ENCODE peak calls at places on chromosomes 4 and X, in six cellular contexts. S, T, Z, A, J and D are unnamed samples.

GRCh38 chr4:57191523-57192034 is 81.4 kb upstream of the IGFBP7 start:
- DNase-seq in S (no peak), T (no peak), Z (peak), A (no peak), J (no peak), D (peak)

GRCh38 chr4:155403886-155404285 is 27.1 kb upstream of the MAP9 start:
- DNase-seq in S (no peak), T (no peak), Z (no peak), A (no peak), J (peak), D (no peak)

GRCh38 chr4:173489514-173489913 is 40.5 kb downstream of the HAND2 start:
- DNase-seq in S (no peak), T (no peak), Z (no peak), A (no peak), J (no peak), D (peak)

GRCh38 chrX:63508668-63509067 is 157.5 kb upstream of the SPIN4 start:
- DNase-seq in S (no peak), T (no peak), Z (no peak), A (no peak), J (no peak), D (no peak)

GRCh38 chr4:16783119-16783518 is 115.3 kb downstream of the LDB2 start:
- DNase-seq in S (no peak), T (no peak), Z (peak), A (no peak), J (no peak), D (peak)

GRCh38 chr4:184647391-184648101 is 1.7 kb downstream of the CASP3 start:
- DNase-seq in S (no peak), T (no peak), Z (no peak), A (no peak), J (no peak), D (no peak)

GRCh38 chr4:21948347-21949072 is at the start of gene KCNIP4:
- DNase-seq in S (no peak), T (no peak), Z (peak), A (no peak), J (no peak), D (no peak)

GRCh38 chrX:73068467-73069364 is 10.6 kb downstream of the PABPC1L2A start:
- DNase-seq in S (no peak), T (no peak), Z (no peak), A (no peak), J (no peak), D (no peak)

GRCh38 chr4:138243369-138243768 is 1.2 kb upstream of the SLC7A11 start:
- DNase-seq in S (no peak), T (peak), Z (no peak), A (no peak), J (no peak), D (no peak)

GRCh38 chr4:43331226-43332078 is 438.9 kb downstream of the GRXCR1 start:
- DNase-seq in S (no peak), T (peak), Z (no peak), A (no peak), J (no peak), D (no peak)

GRCh38 chrX:48782795-48783194 is 3.6 kb upstream of the GATA1 start:
- DNase-seq in S (no peak), T (no peak), Z (no peak), A (no peak), J (no peak), D (no peak)

GRCh38 chrX:39452404-39452803 is 645.4 kb downstream of the BCOR start:
- DNase-seq in S (no peak), T (no peak), Z (no peak), A (no peak), J (no peak), D (no peak)

GRCh38 chr4:83328486-83328885 is 6.2 kb downstream of the HPSE start:
- DNase-seq in S (no peak), T (no peak), Z (peak), A (no peak), J (no peak), D (no peak)

GRCh38 chrX:100850317-100850716 is 23.8 kb downstream of the NOX1 start:
- DNase-seq in S (no peak), T (no peak), Z (no peak), A (no peak), J (no peak), D (no peak)

GRCh38 chr4:67198757-67199156 is 346.5 kb downstream of the CENPC start:
- DNase-seq in S (peak), T (peak), Z (no peak), A (no peak), J (no peak), D (no peak)

GRCh38 chr4:132056466-132056865 is 1092.6 kb upstream of the PCDH10 start:
- DNase-seq in S (no peak), T (no peak), Z (no peak), A (no peak), J (no peak), D (no peak)

GRCh38 chrX:133094098-133094731 is 2.7 kb downstream of the USP26 start:
- DNase-seq in S (no peak), T (no peak), Z (no peak), A (no peak), J (no peak), D (no peak)

GRCh38 chr4:145618210-145618911 is 824 bp upstream of the MMAA start:
- DNase-seq in S (no peak), T (no peak), Z (no peak), A (no peak), J (no peak), D (no peak)

GRCh38 chr4:137881641-137882040 is 349.3 kb upstream of the PCDH18 start:
- DNase-seq in S (no peak), T (no peak), Z (no peak), A (no peak), J (no peak), D (no peak)

GRCh38 chr4:102299708-102300107 is 45.6 kb downstream of the SLC39A8 start:
- DNase-seq in S (peak), T (peak), Z (peak), A (peak), J (no peak), D (peak)

GRCh38 chrX:54223581-54223980 is 40.5 kb upstream of the FAM120C start:
- DNase-seq in S (no peak), T (no peak), Z (peak), A (no peak), J (no peak), D (no peak)

GRCh38 chr4:95531141-95531540 is 17.6 kb downstream of the UNC5C start:
- DNase-seq in S (no peak), T (no peak), Z (peak), A (no peak), J (peak), D (no peak)

GRCh38 chrX:107659768-107660167 is 31.5 kb downstream of the PRPS1 start:
- DNase-seq in S (peak), T (peak), Z (no peak), A (peak), J (peak), D (no peak)

GRCh38 chr4:137427411-137427810 is 104.9 kb downstream of the PCDH18 start:
- DNase-seq in S (no peak), T (no peak), Z (no peak), A (no peak), J (no peak), D (no peak)

GRCh38 chr4:123587983-123588494 is 191.4 kb downstream of the SPRY1 start:
- DNase-seq in S (no peak), T (no peak), Z (no peak), A (no peak), J (no peak), D (peak)

GRCh38 chrX:13283968-13284914 is 35.6 kb downstream of the ATXN3L start:
- DNase-seq in S (no peak), T (peak), Z (peak), A (no peak), J (no peak), D (no peak)

GRCh38 chrX:153662266-153662665 is 11.3 kb downstream of the PNCK start:
- DNase-seq in S (no peak), T (peak), Z (peak), A (peak), J (no peak), D (no peak)

GRCh38 chr4:121873604-121874003 is 3.3 kb upstream of the BBS7 start:
- DNase-seq in S (no peak), T (no peak), Z (no peak), A (no peak), J (no peak), D (no peak)

GRCh38 chr4:4720671-4721070 is 138.8 kb upstream of the MSX1 start:
- DNase-seq in S (no peak), T (no peak), Z (peak), A (no peak), J (no peak), D (no peak)

GRCh38 chrX:108270280-108270679 is 167.9 kb downstream of the COL4A6 start:
- DNase-seq in S (no peak), T (no peak), Z (no peak), A (no peak), J (peak), D (no peak)

GRCh38 chr4:4228356-4228668 is 1.6 kb upstream of the OTOP1 start:
- DNase-seq in S (no peak), T (no peak), Z (no peak), A (no peak), J (no peak), D (no peak)

GRCh38 chr4:48472794-48473193 is 10.3 kb upstream of the SLC10A4 start:
- DNase-seq in S (no peak), T (no peak), Z (no peak), A (no peak), J (peak), D (no peak)

GRCh38 chr4:183182873-183183725 is 84.0 kb downstream of the WWC2 start:
- DNase-seq in S (no peak), T (peak), Z (peak), A (peak), J (no peak), D (peak)

GRCh38 chr4:143099693-143100092 is 85.0 kb upstream of the USP38 start:
- DNase-seq in S (no peak), T (no peak), Z (no peak), A (no peak), J (no peak), D (no peak)